ENCODE peak calls at places on chromosomes 12 and 14, in six cellular contexts. E is mesendoderm, B is H9, C is IMR-90, U is neuronal stem cell, Z is mesenchymal stem cell. O is an unnamed sample.

GRCh38 chr12:57939291-57939690 is 2.1 kb upstream of the ATP23 start:
- DNase-seq in C (no peak), E (no peak), Z (peak), U (no peak), B (no peak), O (no peak)

GRCh38 chr12:13790317-13790716 is 191.1 kb downstream of the GRIN2B start:
- DNase-seq in Z (no peak), E (no peak), B (no peak), C (no peak), U (no peak), O (no peak)

GRCh38 chr12:77625441-77625840 is 205.3 kb upstream of the NAV3 start:
- DNase-seq in Z (peak), E (no peak), C (peak), B (no peak), U (no peak), O (no peak)

GRCh38 chr14:85402546-85403162 is 127.3 kb upstream of the FLRT2 start:
- DNase-seq in E (no peak), B (no peak), C (no peak), Z (no peak), U (no peak), O (no peak)

GRCh38 chr12:3122841-3123678 is 45.9 kb downstream of the TSPAN9 start:
- DNase-seq in Z (peak), C (peak), B (peak), E (peak), U (no peak), O (no peak)

GRCh38 chr12:52238916-52239649 is 6.0 kb downstream of the KRT7 start:
- DNase-seq in B (no peak), Z (no peak), E (no peak), U (no peak), C (no peak), O (no peak)

GRCh38 chr12:54692353-54692752 is 44.2 kb upstream of the DCD start:
- DNase-seq in Z (no peak), B (no peak), E (no peak), U (no peak), C (no peak), O (no peak)

GRCh38 chr14:64800000-64800399 is 79.7 kb downstream of the SPTB start:
- DNase-seq in B (peak), E (peak), U (no peak), Z (peak), C (peak), O (no peak)

GRCh38 chr12:91037301-91037700 is 20.5 kb downstream of the KERA start:
- DNase-seq in E (no peak), B (no peak), C (peak), U (no peak), Z (no peak), O (no peak)

GRCh38 chr12:96241484-96242256 is 47.5 kb downstream of the ELK3 start:
- DNase-seq in B (no peak), E (peak), Z (peak), U (no peak), C (peak), O (no peak)

GRCh38 chr12:74339211-74339610 is 198.4 kb upstream of the ATXN7L3B start:
- DNase-seq in U (no peak), B (no peak), Z (no peak), E (no peak), C (no peak), O (no peak)

GRCh38 chr14:64812412-64812811 is 67.3 kb downstream of the SPTB start:
- DNase-seq in C (no peak), U (no peak), B (peak), E (peak), Z (no peak), O (no peak)

GRCh38 chr12:19553177-19553576 is 113.9 kb downstream of the AEBP2 start:
- DNase-seq in B (no peak), E (no peak), C (no peak), Z (no peak), U (no peak), O (no peak)

GRCh38 chr12:79895041-79895440 is 39.9 kb downstream of the PPP1R12A start:
- DNase-seq in B (no peak), U (no peak), C (no peak), E (no peak), Z (no peak), O (no peak)

GRCh38 chr14:57390806-57391562 is 598 bp downstream of the NAA30 start:
- DNase-seq in Z (peak), U (peak), E (peak), B (peak), C (peak), O (peak)

GRCh38 chr12:3777206-3777809 is 24.4 kb upstream of the CRACR2A start:
- DNase-seq in C (peak), E (peak), Z (peak), B (no peak), U (peak), O (no peak)

GRCh38 chr14:81565441-81566290 is 32.0 kb upstream of the SEL1L start:
- DNase-seq in Z (peak), E (peak), B (no peak), U (peak), C (no peak), O (no peak)

GRCh38 chr12:92444763-92445162 is 258.0 kb upstream of the PLEKHG7 start:
- DNase-seq in C (no peak), U (no peak), E (no peak), Z (no peak), B (no peak), O (no peak)

GRCh38 chr12:4483885-4484823 is 38.5 kb upstream of the FGF6 start:
- DNase-seq in U (no peak), B (no peak), E (no peak), Z (no peak), C (no peak), O (no peak)

GRCh38 chr12:68411371-68411770 is 79.2 kb upstream of the MDM1 start:
- DNase-seq in U (no peak), E (no peak), B (no peak), Z (no peak), C (no peak), O (no peak)

GRCh38 chr12:25997401-25997973 is 39.0 kb downstream of the RASSF8 start:
- DNase-seq in Z (peak), C (peak), U (peak), E (peak), B (no peak), O (no peak)

GRCh38 chr14:69664865-69665526 is 53.6 kb downstream of the SUSD6 start:
- DNase-seq in B (no peak), C (no peak), Z (no peak), U (no peak), E (no peak), O (no peak)

GRCh38 chr14:90991690-90992443 is 68.6 kb downstream of the RPS6KA5 start:
- DNase-seq in E (no peak), U (no peak), B (no peak), Z (no peak), C (no peak), O (no peak)

GRCh38 chr12:63164911-63165310 is 13.9 kb upstream of the AVPR1A start:
- DNase-seq in C (no peak), U (no peak), Z (no peak), B (no peak), E (no peak), O (no peak)

GRCh38 chr12:122022393-122023338 is 982 bp downstream of the BCL7A start:
- DNase-seq in Z (peak), B (peak), U (no peak), E (peak), C (no peak), O (peak)

GRCh38 chr14:69879175-69880047 is at the start of gene SMOC1:
- DNase-seq in E (peak), U (peak), B (peak), C (peak), Z (peak), O (peak)

GRCh38 chr12:100987552-100988277 is 193.1 kb downstream of the ANO4 start:
- DNase-seq in U (peak), B (peak), C (peak), Z (peak), E (peak), O (no peak)

GRCh38 chr12:133120385-133121191 is 9.5 kb downstream of the ZNF891 start:
- DNase-seq in Z (peak), B (no peak), C (no peak), U (no peak), E (peak), O (no peak)

GRCh38 chr12:27101290-27101689 is 18.9 kb upstream of the C12orf71 start:
- DNase-seq in E (no peak), B (no peak), U (no peak), Z (no peak), C (peak), O (no peak)

GRCh38 chr12:131927110-131928079 is 1.7 kb upstream of the PUS1 start:
- DNase-seq in U (no peak), E (peak), C (no peak), Z (no peak), B (peak), O (no peak)
- H4K8ac ChIP-seq in U (no peak), E (no peak), C (peak), Z (no peak), B (no peak), O (peak)

DNA sequence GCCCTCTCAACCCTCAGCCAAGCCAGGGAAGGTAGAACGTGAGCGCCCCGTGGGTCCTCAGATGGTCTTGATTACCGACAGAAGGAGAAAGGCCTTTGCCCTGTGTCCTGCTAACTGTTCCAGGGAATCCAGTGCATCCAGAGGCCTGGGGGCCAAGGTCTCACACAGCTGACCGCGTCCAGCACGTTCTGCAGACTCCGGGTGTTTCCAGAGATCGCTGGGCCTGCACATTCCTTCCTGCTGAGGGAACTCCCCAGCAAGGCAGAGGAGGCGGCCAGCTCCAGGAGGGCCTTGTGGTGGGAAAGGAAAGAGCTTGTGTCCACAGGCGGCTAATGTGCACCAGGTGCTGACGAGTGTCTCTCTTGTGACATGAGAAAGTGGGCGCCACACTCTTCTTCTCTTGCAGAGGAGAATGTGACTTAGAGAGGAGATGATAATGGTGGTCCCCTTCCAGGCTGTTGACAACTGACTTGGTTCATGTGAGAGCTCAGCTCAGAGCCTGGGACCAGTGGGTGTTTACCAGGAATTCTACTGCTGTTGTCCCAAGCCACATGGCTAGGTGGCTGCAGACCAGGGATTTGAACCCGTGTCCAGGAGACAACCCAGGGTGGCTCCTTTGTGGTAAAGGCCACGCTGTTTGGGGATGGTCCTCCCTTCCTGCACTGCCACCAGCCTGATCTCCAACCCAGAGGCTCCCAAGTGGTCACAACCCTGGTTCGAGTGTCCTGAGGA is 46.8 kb upstream of the DLK1 start:
- DNase-seq in E (no peak), U (no peak), Z (peak), B (no peak), C (peak), O (no peak)
- H4K8ac ChIP-seq in E (no peak), U (peak), Z (peak), B (no peak), C (no peak), O (peak)

GRCh38 chr14:104745431-104745830 is 7.5 kb upstream of the SIVA1 start:
- DNase-seq in E (no peak), Z (no peak), B (no peak), C (no peak), U (no peak), O (no peak)
- H4K8ac ChIP-seq in E (no peak), Z (no peak), B (no peak), C (no peak), U (no peak), O (no peak)

GRCh38 chr12:111369496-111370220 is 763 bp upstream of the PHETA1 start:
- DNase-seq in C (no peak), U (no peak), B (no peak), Z (no peak), E (no peak), O (no peak)
- H4K8ac ChIP-seq in C (peak), U (no peak), B (no peak), Z (peak), E (no peak), O (no peak)

GRCh38 chr14:74974364-74975058 is 19.1 kb upstream of the PGF start:
- DNase-seq in C (no peak), Z (no peak), U (no peak), B (peak), E (peak), O (no peak)
- H4K8ac ChIP-seq in C (no peak), Z (no peak), U (no peak), B (no peak), E (no peak), O (no peak)

DNA sequence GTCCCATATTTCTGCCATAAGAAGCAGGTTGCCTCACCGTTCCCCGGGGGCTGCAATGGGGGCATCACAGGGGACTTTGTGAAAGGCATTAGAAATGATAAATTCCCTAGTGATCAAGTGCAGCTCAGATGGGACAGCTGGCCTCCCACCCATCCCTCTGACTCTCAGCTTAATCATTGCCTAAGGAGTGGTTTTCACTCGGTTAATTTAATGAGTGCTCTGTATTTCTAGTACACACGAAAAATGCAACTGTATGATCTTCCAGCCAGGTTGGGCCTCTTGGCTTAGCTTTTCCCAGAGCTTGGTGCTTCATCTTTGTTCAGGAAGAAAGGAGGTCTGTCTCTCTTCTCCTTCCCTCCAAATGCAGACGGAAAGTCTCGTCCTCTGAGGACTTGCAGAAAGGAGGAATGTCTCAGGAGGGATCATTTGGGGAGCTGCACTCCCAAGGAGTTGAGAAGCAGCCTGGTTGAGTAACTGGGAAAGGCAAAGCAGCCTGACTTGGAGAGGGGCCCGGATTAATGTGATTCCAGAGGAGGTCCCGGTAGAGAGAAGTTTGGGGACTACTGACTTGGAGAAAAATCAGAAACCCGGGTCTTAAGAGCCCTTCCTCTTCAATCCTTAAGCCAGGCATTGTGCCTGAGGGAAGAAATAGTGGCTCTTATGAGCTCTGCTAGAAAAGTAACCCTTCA is 7.2 kb downstream of the CD9 start:
- DNase-seq in U (no peak), B (no peak), C (no peak), Z (no peak), E (no peak), O (no peak)
- H4K8ac ChIP-seq in U (no peak), B (no peak), C (no peak), Z (no peak), E (no peak), O (no peak)

O was measured in H1.